ENCODE peak calls at places on chromosomes 1 and 21, in seven cellular contexts. X is lower lobe of right lung, C is astrocyte, E is ovary, A is left ventricle myocardium inferior, I is body of pancreas, S is IMR-90. P is an unnamed sample. For H3K27me3, the result is how much of the 10 kb centered on the place peaks cover.

GRCh38 chr1:119713538-119714456 is 2.1 kb downstream of the PHGDH start:
- DNase-seq in X (no peak), C (peak), E (no peak), A (no peak), I (no peak), S (peak), P (no peak)

GRCh38 chr1:241658081-241658793 is 6.2 kb downstream of the WDR64 start:
- DNase-seq in X (no peak), C (no peak), E (no peak), A (no peak), I (no peak), S (no peak), P (peak)

GRCh38 chr1:37486680-37487618 is 12.6 kb downstream of the ZC3H12A start:
- DNase-seq in X (peak), C (peak), E (peak), A (peak), I (peak), S (peak), P (peak)

GRCh38 chr1:92816732-92817131 is 15.1 kb upstream of the RPL5 start:
- DNase-seq in X (no peak), C (no peak), E (no peak), A (no peak), I (no peak), S (no peak), P (no peak)

GRCh38 chr1:175146535-175147213 is 45.9 kb downstream of the KIAA0040 start:
- DNase-seq in X (peak), C (peak), E (peak), A (peak), I (peak), S (peak), P (peak)

GRCh38 chr1:228487336-228488106 is at the start of gene RNF187:
- DNase-seq in X (peak), C (no peak), E (peak), A (peak), I (peak), S (peak), P (no peak)

GRCh38 chr21:46483300-46484295 is 24.9 kb downstream of the DIP2A start:
- DNase-seq in X (no peak), C (no peak), E (no peak), A (peak), I (no peak), S (no peak), P (no peak)

GRCh38 chr1:16073490-16074104 is at the start of gene FAM131C:
- DNase-seq in X (no peak), C (no peak), E (no peak), A (no peak), I (peak), S (no peak), P (no peak)

GRCh38 chr21:32132409-32132808 is 146.4 kb downstream of the MIS18A start:
- DNase-seq in X (no peak), C (no peak), E (no peak), A (no peak), I (no peak), S (no peak), P (no peak)

GRCh38 chr1:199909137-199909536 is 118.4 kb upstream of the NR5A2 start:
- DNase-seq in X (no peak), C (no peak), E (no peak), A (no peak), I (no peak), S (no peak), P (peak)

GRCh38 chr21:26280715-26281310 is 110.2 kb upstream of the APP start:
- DNase-seq in X (no peak), C (no peak), E (no peak), A (no peak), I (no peak), S (no peak), P (peak)

GRCh38 chr1:5707566-5708178 is 284.6 kb downstream of the NPHP4 start:
- DNase-seq in X (peak), C (no peak), E (no peak), A (no peak), I (no peak), S (no peak), P (peak)

GRCh38 chr1:55275976-55276375 is 60.8 kb upstream of the USP24 start:
- DNase-seq in X (no peak), C (peak), E (no peak), A (no peak), I (no peak), S (peak), P (peak)

GRCh38 chr1:154546264-154547043 is 12.0 kb downstream of the UBE2Q1 start:
- DNase-seq in X (peak), C (no peak), E (peak), A (peak), I (peak), S (peak), P (peak)

GRCh38 chr1:10667815-10668214 is 128.6 kb downstream of the CASZ1 start:
- DNase-seq in X (no peak), C (no peak), E (no peak), A (no peak), I (no peak), S (no peak), P (no peak)

GRCh38 chr21:44931501-44932365 is 8.1 kb upstream of the SLX9 start:
- DNase-seq in X (peak), C (no peak), E (no peak), A (peak), I (no peak), S (no peak), P (no peak)

GRCh38 chr21:27511241-27511640 is 544.4 kb upstream of the ADAMTS5 start:
- DNase-seq in X (no peak), C (no peak), E (no peak), A (no peak), I (no peak), S (no peak), P (no peak)

GRCh38 chr1:247494746-247495145 is 36.8 kb upstream of the OR2B11 start:
- DNase-seq in X (no peak), C (no peak), E (no peak), A (no peak), I (no peak), S (no peak), P (no peak)

GRCh38 chr1:5933050-5933449 is 59.2 kb downstream of the NPHP4 start:
- DNase-seq in X (no peak), C (no peak), E (no peak), A (no peak), I (no peak), S (no peak), P (no peak)

GRCh38 chr1:13970631-13971247 is 270.8 kb downstream of the PRDM2 start:
- DNase-seq in X (no peak), C (no peak), E (no peak), A (no peak), I (no peak), S (no peak), P (no peak)

GRCh38 chr1:48499211-48499610 is 27.2 kb upstream of the SPATA6 start:
- DNase-seq in X (no peak), C (no peak), E (no peak), A (no peak), I (no peak), S (no peak), P (no peak)

GRCh38 chr1:175936736-175937135 is 193.3 kb upstream of the TNR start:
- DNase-seq in X (no peak), C (no peak), E (no peak), A (no peak), I (no peak), S (no peak), P (no peak)

GRCh38 chr1:2300004-2300771 is 72.1 kb downstream of the SKI start:
- DNase-seq in X (no peak), C (no peak), E (no peak), A (no peak), I (no peak), S (no peak), P (no peak)

GRCh38 chr1:86522230-86522629 is 24.6 kb upstream of the CLCA4 start:
- DNase-seq in X (no peak), C (no peak), E (no peak), A (no peak), I (no peak), S (no peak), P (no peak)

DNA sequence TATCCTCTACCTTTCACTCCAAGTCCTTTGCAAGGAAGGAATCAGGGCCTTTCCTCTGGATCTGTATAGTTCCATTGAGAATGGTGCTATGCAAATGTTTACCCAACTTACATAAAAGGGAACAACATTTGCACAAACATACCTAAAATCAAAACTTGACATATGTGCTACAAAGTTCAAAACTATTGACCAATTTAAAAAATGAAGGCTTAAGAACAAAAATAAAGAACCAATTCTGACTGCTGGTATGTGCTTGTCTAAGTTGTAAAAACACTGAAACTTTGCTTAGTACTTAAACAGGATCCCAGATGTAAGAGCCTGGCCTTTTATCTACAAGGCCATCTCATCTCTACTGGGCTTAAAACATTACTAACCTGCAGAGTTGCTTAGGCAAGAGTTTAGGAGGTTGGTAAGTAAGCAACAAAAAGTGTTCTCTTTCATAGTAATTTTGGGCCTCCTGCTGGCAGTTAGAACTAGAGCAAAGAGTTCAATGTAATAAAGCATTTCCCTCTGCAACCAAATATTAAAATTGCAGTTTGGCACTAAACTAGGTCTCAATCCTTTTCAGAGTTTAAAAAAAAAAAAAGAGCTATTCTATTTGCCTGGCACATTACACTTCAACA is 2.0 kb downstream of the SCMH1 start:
- DNase-seq in X (no peak), C (peak), E (no peak), A (no peak), I (peak), S (peak), P (peak)
- H3K4me3 ChIP-seq in X (no peak), C (no peak), E (no peak), A (peak), I (no peak), S (no peak), P (no peak)

GRCh38 chr1:25167269-25168192 is 64.8 kb downstream of the SYF2 start:
- DNase-seq in X (no peak), C (no peak), E (no peak), A (no peak), I (no peak), S (no peak), P (no peak)

GRCh38 chr1:25163986-25164385 is 68.3 kb downstream of the SYF2 start:
- DNase-seq in X (no peak), C (no peak), E (no peak), A (no peak), I (no peak), S (no peak), P (no peak)

GRCh38 chr1:25166847-25167246 is 65.5 kb downstream of the SYF2 start:
- DNase-seq in X (no peak), C (no peak), E (no peak), A (no peak), I (no peak), S (no peak), P (no peak)

GRCh38 chr1:25157846-25158245 is 74.5 kb downstream of the SYF2 start:
- DNase-seq in X (no peak), C (no peak), E (no peak), A (no peak), I (no peak), S (no peak), P (no peak)

DNA sequence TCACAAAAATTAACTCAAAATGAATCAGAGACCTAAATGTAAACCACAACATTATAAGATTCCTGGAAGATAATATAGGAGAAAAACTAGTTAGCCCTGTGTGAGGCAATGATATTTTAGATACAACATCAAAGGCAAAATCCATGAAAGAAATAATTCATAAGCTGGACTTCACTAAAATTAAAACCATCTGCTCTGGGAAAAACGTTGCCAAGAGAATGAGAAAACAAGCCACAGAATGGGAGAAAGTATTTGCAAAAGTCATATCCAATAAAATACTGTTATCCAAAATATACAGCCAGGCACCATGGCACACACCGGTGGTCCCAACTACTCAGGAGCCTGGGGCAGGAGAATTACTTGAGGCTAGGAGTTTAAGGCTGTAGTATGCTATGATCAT is 70.3 kb downstream of the SYF2 start:
- DNase-seq in X (no peak), C (peak), E (no peak), A (no peak), I (no peak), S (no peak), P (no peak)
- H3K27me3 ChIP-seq in X (under half), C (under half), E (under half), A (under half), I (under half), S (under half), P (under half)

DNA sequence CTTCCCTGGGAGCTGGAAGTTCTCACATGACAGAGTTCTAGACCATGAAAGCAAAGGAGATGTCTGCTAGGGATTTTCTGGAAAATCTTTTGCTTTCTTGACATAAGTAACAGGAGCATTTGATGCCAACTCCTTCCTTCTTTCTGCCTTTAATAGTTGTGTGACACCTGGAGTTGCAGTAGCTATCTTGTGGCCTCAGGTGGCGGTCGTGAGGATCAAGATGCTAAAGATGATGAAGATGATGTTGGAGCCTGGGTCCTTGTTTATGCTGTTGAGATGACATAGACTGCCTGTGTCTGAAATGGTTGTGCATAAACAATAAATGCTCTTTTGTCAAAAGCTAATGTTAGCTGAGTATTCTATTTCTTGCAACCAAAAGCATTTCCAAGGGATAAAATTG is 32.7 kb upstream of the KIRREL1 start:
- DNase-seq in X (no peak), C (no peak), E (no peak), A (no peak), I (no peak), S (no peak), P (no peak)
- TF ChIP-seq CTCF in X (no peak), C (no peak), E (no peak), A (no peak), I (no peak), S (no peak), P (no peak)

GRCh38 chr1:117565083-117565556 is 40.7 kb upstream of the TENT5C start:
- DNase-seq in X (no peak), C (no peak), E (no peak), A (no peak), I (no peak), S (no peak), P (no peak)
- H3K4me3 ChIP-seq in X (no peak), C (no peak), E (no peak), A (no peak), I (no peak), S (no peak), P (no peak)